ENCODE peak calls at places on chromosomes 7 and 10, in ten cellular contexts. I is effector memory CD4-positive, alpha-beta T cell; A is stimulated activated CD8-positive, alpha-beta memory T cell treated with anti-CD3 and anti-CD28 coated beads, Interleukin-4, amount 100 ng/mL, for 24 hours; F is NCI-H1105; W is EH; P is Right ventricle myocardium inferior; K is B cell; D is ecto neural progenitor cell; V is NCI-H446; T is foreskin fibroblast. U is an unnamed sample.
A peak's percentile ranks its signal among the peaks of the same experiment; 100 is the strongest.

GRCh38 chr10:129031233-129032150 is 435.5 kb upstream of the MGMT start:
- DNase-seq in I (no peak), A (no peak), F (peak; percentile 31), W (no peak), P (no peak), K (no peak), D (peak; percentile 81), V (no peak), T (no peak), U (no peak)

GRCh38 chr7:21953766-21954165 is 8.1 kb upstream of the CDCA7L start:
- DNase-seq in I (no peak), A (no peak), F (no peak), W (no peak), P (no peak), K (no peak), D (no peak), V (no peak), T (no peak), U (no peak)

GRCh38 chr10:86077871-86078638 is 288.5 kb downstream of the GRID1 start:
- DNase-seq in I (no peak), A (no peak), F (no peak), W (no peak), P (no peak), K (no peak), D (no peak), V (no peak), T (no peak), U (no peak)

GRCh38 chr10:69364232-69364631 is 52.5 kb downstream of the TACR2 start:
- DNase-seq in I (no peak), A (no peak), F (no peak), W (no peak), P (no peak), K (no peak), D (no peak), V (no peak), T (no peak), U (no peak)

GRCh38 chr10:33032354-33033254 is 74.6 kb upstream of the ITGB1 start:
- DNase-seq in I (no peak), A (no peak), F (no peak), W (peak; percentile 87), P (no peak), K (no peak), D (no peak), V (no peak), T (peak; percentile 62), U (no peak)

GRCh38 chr7:43769791-43770465 is 11.4 kb downstream of the BLVRA start:
- DNase-seq in I (no peak), A (no peak), F (no peak), W (no peak), P (no peak), K (no peak), D (no peak), V (no peak), T (no peak), U (no peak)

GRCh38 chr7:122463631-122464030 is 159.1 kb upstream of the FEZF1 start:
- DNase-seq in I (no peak), A (no peak), F (no peak), W (no peak), P (no peak), K (no peak), D (no peak), V (no peak), T (no peak), U (no peak)

GRCh38 chr7:24724451-24725190 is 32.6 kb downstream of the GSDME start:
- DNase-seq in I (no peak), A (no peak), F (no peak), W (no peak), P (no peak), K (peak; percentile 35), D (no peak), V (no peak), T (no peak), U (no peak)

GRCh38 chr7:43199761-43200160 is 87.3 kb downstream of the HECW1 start:
- DNase-seq in I (no peak), A (no peak), F (no peak), W (peak; percentile 57), P (no peak), K (no peak), D (no peak), V (no peak), T (peak; percentile 38), U (no peak)

GRCh38 chr10:112687647-112688046 is 240.6 kb downstream of the VTI1A start:
- DNase-seq in I (no peak), A (no peak), F (no peak), W (peak; percentile 30), P (no peak), K (no peak), D (no peak), V (no peak), T (peak; percentile 62), U (no peak)

GRCh38 chr7:13155188-13155587 is 467.8 kb downstream of the ARL4A start:
- DNase-seq in I (no peak), A (no peak), F (no peak), W (no peak), P (no peak), K (no peak), D (no peak), V (no peak), T (no peak), U (no peak)

GRCh38 chr7:102390697-102391484 is 5.3 kb upstream of the PRKRIP1 start:
- DNase-seq in I (peak; percentile 61), A (peak; percentile 45), F (peak; percentile 39), W (peak; percentile 76), P (peak; percentile 85), K (peak; percentile 76), D (peak; percentile 91), V (peak; percentile 19), T (peak; percentile 54), U (peak; percentile 44)

GRCh38 chr10:1687190-1687589 is 50.1 kb downstream of the ADARB2 start:
- DNase-seq in I (no peak), A (no peak), F (no peak), W (no peak), P (no peak), K (no peak), D (no peak), V (no peak), T (no peak), U (no peak)

GRCh38 chr7:134932707-134933370 is 53.5 kb upstream of the AGBL3 start:
- DNase-seq in I (no peak), A (no peak), F (no peak), W (peak; percentile 58), P (peak; percentile 69), K (no peak), D (no peak), V (no peak), T (no peak), U (no peak)

GRCh38 chr7:140036224-140036651 is 26.5 kb downstream of the PARP12 start:
- DNase-seq in I (no peak), A (no peak), F (no peak), W (no peak), P (no peak), K (peak; percentile 52), D (no peak), V (no peak), T (no peak), U (no peak)

GRCh38 chr7:78125884-78126283 is 327.3 kb downstream of the PHTF2 start:
- DNase-seq in I (no peak), A (no peak), F (no peak), W (peak; percentile 78), P (no peak), K (no peak), D (no peak), V (no peak), T (no peak), U (no peak)

GRCh38 chr7:110186334-110186733 is 904.6 kb upstream of the LRRN3 start:
- DNase-seq in I (no peak), A (no peak), F (no peak), W (no peak), P (no peak), K (no peak), D (no peak), V (no peak), T (no peak), U (no peak)

GRCh38 chr7:105454058-105454739 is 65.5 kb upstream of the SRPK2 start:
- DNase-seq in I (no peak), A (no peak), F (no peak), W (peak; percentile 95), P (no peak), K (no peak), D (no peak), V (no peak), T (peak; percentile 80), U (no peak)

GRCh38 chr10:1461016-1461415 is 276.3 kb downstream of the ADARB2 start:
- DNase-seq in I (no peak), A (no peak), F (no peak), W (no peak), P (no peak), K (no peak), D (no peak), V (no peak), T (no peak), U (no peak)

GRCh38 chr7:151008511-151009323 is 15.6 kb downstream of the ATG9B start:
- DNase-seq in I (peak; percentile 72), A (peak; percentile 75), F (no peak), W (peak; percentile 20), P (peak; percentile 77), K (peak; percentile 69), D (peak; percentile 89), V (no peak), T (no peak), U (no peak)

GRCh38 chr10:132306951-132307751 is 599 bp downstream of the STK32C start:
- DNase-seq in I (peak; percentile 22), A (peak; percentile 4), F (peak; percentile 25), W (no peak), P (no peak), K (no peak), D (peak; percentile 76), V (no peak), T (no peak), U (no peak)

GRCh38 chr10:16116404-16117304 is 256.3 kb upstream of the MINDY3 start:
- DNase-seq in I (no peak), A (no peak), F (no peak), W (no peak), P (no peak), K (no peak), D (no peak), V (no peak), T (no peak), U (peak; percentile 1)

GRCh38 chr7:23524473-23524872 is 7.3 kb downstream of the TRA2A start:
- DNase-seq in I (no peak), A (no peak), F (no peak), W (no peak), P (no peak), K (no peak), D (no peak), V (no peak), T (no peak), U (no peak)

GRCh38 chr10:47189802-47190201 is 110.2 kb upstream of the GDF10 start:
- DNase-seq in I (no peak), A (no peak), F (no peak), W (no peak), P (no peak), K (no peak), D (no peak), V (no peak), T (no peak), U (no peak)

GRCh38 chr7:81608748-81609382 is 161.0 kb downstream of the HGF start:
- DNase-seq in I (no peak), A (no peak), F (no peak), W (no peak), P (no peak), K (no peak), D (no peak), V (no peak), T (no peak), U (no peak)

GRCh38 chr10:29304259-29305030 is 15.6 kb downstream of the LYZL1 start:
- DNase-seq in I (no peak), A (no peak), F (no peak), W (peak; percentile 76), P (no peak), K (no peak), D (no peak), V (peak; percentile 80), T (peak; percentile 39), U (no peak)

GRCh38 chr10:122062831-122063674 is 74.1 kb downstream of the TACC2 start:
- DNase-seq in I (no peak), A (no peak), F (no peak), W (peak; percentile 80), P (peak; percentile 90), K (no peak), D (no peak), V (no peak), T (peak; percentile 85), U (no peak)

GRCh38 chr7:128155100-128155763 is 85.8 kb upstream of the LEP start:
- DNase-seq in I (no peak), A (no peak), F (no peak), W (peak; percentile 14), P (no peak), K (no peak), D (peak; percentile 57), V (no peak), T (no peak), U (no peak)

U was measured in NK-92 treated with Interleukin-12 subunit alpha and Interleukin-12 subunit beta, amount 100 ng/mL, for 24 hours.